ENCODE peak calls at places on chromosomes 1 and 21, in five cellular contexts. H is mucosa of descending colon; X is stimulated activated CD4-positive, alpha-beta T cell treated with anti-CD3 and anti-CD28 coated beads, Interleukin-12 subunit alpha, Interleukin-12 subunit beta, amount 100 ng/mL, for 4 hours; E is GM19239; M is astrocyte of the spinal cord. Z is an unnamed sample.

GRCh38 chr1:167650266-167651160 is 20.5 kb downstream of the RCSD1 start:
- DNase-seq in X (no peak), M (no peak), E (no peak), H (no peak), Z (no peak)

GRCh38 chr21:20968391-20968790 is 29.8 kb upstream of the NCAM2 start:
- DNase-seq in X (no peak), E (no peak), M (peak), H (no peak), Z (no peak)

GRCh38 chr1:29679828-29680558 is 443.7 kb downstream of the PTPRU start:
- DNase-seq in X (no peak), H (no peak), M (no peak), E (no peak), Z (no peak)

GRCh38 chr1:178411756-178412399 is 84.9 kb downstream of the CLEC20A start:
- DNase-seq in H (no peak), E (peak), X (no peak), M (no peak), Z (no peak)

GRCh38 chr21:45390831-45391742 is 13.9 kb upstream of the COL18A1 start:
- DNase-seq in E (no peak), H (peak), X (no peak), M (no peak), Z (no peak)

GRCh38 chr21:43034826-43035225 is 40.8 kb downstream of the CBS start:
- DNase-seq in X (no peak), M (no peak), E (no peak), H (no peak), Z (no peak)

GRCh38 chr1:3113047-3113740 is 44.2 kb downstream of the PRDM16 start:
- DNase-seq in X (no peak), E (no peak), H (no peak), M (no peak), Z (no peak)

GRCh38 chr1:109404838-109405237 is 7.1 kb upstream of the SORT1 start:
- DNase-seq in M (no peak), E (no peak), H (no peak), X (no peak), Z (no peak)

GRCh38 chr1:19260211-19261138 is 8.9 kb downstream of the MRTO4 start:
- DNase-seq in X (no peak), E (no peak), H (peak), M (peak), Z (peak)

GRCh38 chr1:201552941-201553341 is 14.0 kb downstream of the NAV1 start:
- DNase-seq in M (peak), X (no peak), E (no peak), H (no peak), Z (peak)

GRCh38 chr1:151706464-151707415 is 9.9 kb downstream of the CELF3 start:
- DNase-seq in E (no peak), M (no peak), H (no peak), X (no peak), Z (no peak)

Z was measured in foreskin fibroblast.